ENCODE peak calls at places on chromosomes 2 and 18, in eight cellular contexts. K is stimulated activated CD4-positive, alpha-beta T cell treated with anti-CD3 and anti-CD28 coated beads, Interleukin-12 subunit alpha, Interleukin-12 subunit beta, amount 100 ng/mL, for 48 hours; Q is pulmonary artery endothelial cell; R is ovary; S is A549; E is dorsolateral prefrontal cortex; P is AG04450; V is foreskin keratinocyte. I is an unnamed sample.

GRCh38 chr18:8609711-8610441 is 639 bp downstream of the RAB12 start:
- DNase-seq in S (no peak), V (no peak), K (peak; percentile 12), Q (no peak), R (no peak), E (no peak), P (no peak), I (peak; percentile 15)

GRCh38 chr18:73950116-73950705 is 197.4 kb downstream of the FBXO15 start:
- DNase-seq in P (no peak), R (no peak), V (no peak), Q (no peak), E (no peak), S (no peak), K (no peak), I (no peak)

GRCh38 chr2:105809099-105809473 is 64.4 kb downstream of the NCK2 start:
- DNase-seq in V (peak; percentile 4), S (no peak), P (no peak), R (no peak), Q (no peak), E (no peak), K (no peak), I (no peak)

GRCh38 chr2:239811001-239811798 is 213.9 kb downstream of the NDUFA10 start:
- DNase-seq in Q (no peak), V (no peak), R (peak; percentile 6), P (no peak), S (no peak), K (no peak), E (no peak), I (no peak)

GRCh38 chr2:156955701-156956100 is 301.8 kb upstream of the GALNT5 start:
- DNase-seq in S (no peak), E (no peak), K (no peak), V (peak; percentile 85), Q (no peak), R (no peak), P (no peak), I (no peak)

GRCh38 chr2:127012868-127013267 is 94.1 kb downstream of the BIN1 start:
- DNase-seq in E (no peak), P (no peak), Q (no peak), V (peak; percentile 43), R (no peak), K (no peak), S (no peak), I (no peak)

GRCh38 chr18:73987247-73987980 is 160.2 kb downstream of the FBXO15 start:
- DNase-seq in P (no peak), K (no peak), E (no peak), R (no peak), S (no peak), V (no peak), Q (no peak), I (no peak)

GRCh38 chr2:121356058-121356640 is 71.1 kb upstream of the TFCP2L1 start:
- DNase-seq in V (peak; percentile 48), E (no peak), S (peak; percentile 70), P (no peak), K (no peak), R (no peak), Q (peak; percentile 32), I (peak; percentile 59)

GRCh38 chr2:52810460-52810859 is 957.1 kb upstream of the CHAC2 start:
- DNase-seq in E (no peak), S (peak; percentile 48), P (no peak), R (no peak), Q (no peak), K (no peak), V (peak; percentile 27), I (no peak)

GRCh38 chr2:170212625-170213280 is 34.8 kb downstream of the MYO3B start:
- DNase-seq in S (no peak), Q (no peak), K (no peak), P (no peak), E (no peak), V (no peak), R (no peak), I (no peak)

GRCh38 chr2:205462681-205463345 is 219.5 kb upstream of the NRP2 start:
- DNase-seq in Q (no peak), P (no peak), V (peak; percentile 24), S (no peak), K (no peak), E (no peak), R (no peak), I (no peak)